ENCODE peak calls at places on chromosomes 6 and 20, in five cellular contexts. F is GM23338, Z is vagina, O is glutamatergic neuron, Y is Caco-2. R is an unnamed sample.

GRCh38 chr6:130913119-130913518 is 85.9 kb downstream of the SMLR1 start:
- DNase-seq in F (peak; percentile 59), Z (no peak), O (no peak), Y (no peak), R (no peak)

GRCh38 chr20:10217517-10218410 is 866 bp upstream of the SNAP25 start:
- DNase-seq in F (peak; percentile 84), Z (no peak), O (peak; percentile 76), Y (no peak), R (peak; percentile 51)

GRCh38 chr20:17225891-17226409 is 890 bp upstream of the PCSK2 start:
- DNase-seq in F (peak; percentile 67), Z (no peak), O (peak; percentile 52), Y (no peak), R (peak; percentile 10)

GRCh38 chr20:63101781-63102719 is 95.3 kb upstream of the BHLHE23 start:
- DNase-seq in F (peak; percentile 70), Z (no peak), O (peak; percentile 46), Y (peak; percentile 50), R (no peak)

GRCh38 chr6:167893416-167893815 is 66.7 kb downstream of the AFDN start:
- DNase-seq in F (peak; percentile 28), Z (no peak), O (no peak), Y (no peak), R (no peak)

GRCh38 chr6:154157082-154157481 is 118.0 kb downstream of the OPRM1 start:
- DNase-seq in F (no peak), Z (no peak), O (no peak), Y (no peak), R (no peak)

GRCh38 chr6:6277418-6277817 is 43.0 kb downstream of the F13A1 start:
- DNase-seq in F (no peak), Z (no peak), O (no peak), Y (no peak), R (no peak)

GRCh38 chr20:49446808-49447207 is 35.7 kb downstream of the KCNB1 start:
- DNase-seq in F (peak; percentile 65), Z (no peak), O (peak; percentile 57), Y (no peak), R (peak; percentile 21)

GRCh38 chr20:64077094-64077493 is 2.2 kb downstream of the RGS19 start:
- DNase-seq in F (no peak), Z (no peak), O (no peak), Y (no peak), R (no peak)

GRCh38 chr6:124795879-124796838 is 166.1 kb upstream of the RNF217 start:
- DNase-seq in F (peak; percentile 55), Z (no peak), O (peak; percentile 61), Y (no peak), R (peak; percentile 22)

GRCh38 chr6:138339024-138339423 is 38.7 kb upstream of the SMIM28 start:
- DNase-seq in F (peak; percentile 35), Z (no peak), O (no peak), Y (no peak), R (no peak)

GRCh38 chr20:58366016-58366415 is 23.0 kb upstream of the VAPB start:
- DNase-seq in F (peak; percentile 52), Z (no peak), O (peak; percentile 75), Y (no peak), R (no peak)

GRCh38 chr6:42960243-42961019 is at the start of gene GNMT:
- DNase-seq in F (peak; percentile 92), Z (no peak), O (peak; percentile 47), Y (peak; percentile 76), R (peak; percentile 12)

GRCh38 chr6:14550817-14551216 is 433.2 kb downstream of the CD83 start:
- DNase-seq in F (no peak), Z (no peak), O (no peak), Y (no peak), R (no peak)

GRCh38 chr20:62374431-62375152 is 7.5 kb upstream of the LAMA5 start:
- DNase-seq in F (no peak), Z (no peak), O (no peak), Y (no peak), R (no peak)

GRCh38 chr6:38528196-38528965 is 111.3 kb downstream of the BTBD9 start:
- DNase-seq in F (no peak), Z (no peak), O (no peak), Y (no peak), R (no peak)

GRCh38 chr6:37491830-37492208 is 7.9 kb downstream of the CCDC167 start:
- DNase-seq in F (no peak), Z (no peak), O (no peak), Y (no peak), R (no peak)

GRCh38 chr20:17895641-17896246 is 72.8 kb downstream of the SNX5 start:
- DNase-seq in F (peak; percentile 54), Z (no peak), O (no peak), Y (no peak), R (no peak)

DNA sequence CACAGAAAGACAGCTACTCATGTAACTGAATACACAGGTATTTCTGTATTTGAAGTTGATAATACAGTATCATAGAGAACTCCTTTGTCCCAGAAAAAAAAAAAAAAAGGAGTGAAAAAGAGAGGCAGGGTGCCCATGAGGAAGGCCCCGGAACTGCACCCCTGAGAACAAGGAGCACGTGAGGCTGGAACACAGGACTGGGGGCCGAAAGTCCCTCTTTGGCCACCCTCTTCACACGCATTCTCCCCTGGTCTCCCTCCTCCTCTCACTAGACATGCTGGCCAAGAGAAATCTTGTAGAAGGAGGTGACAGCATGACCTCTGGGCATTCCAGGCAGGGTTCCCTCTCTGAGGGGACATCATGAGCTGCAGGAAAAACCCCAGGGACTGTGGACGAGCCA is 62.7 kb upstream of the TRAF3IP2 start:
- DNase-seq in F (peak; percentile 70), Z (no peak), O (no peak), Y (no peak), R (no peak)
- TF ChIP-seq CTCF in F (peak; percentile 53), Z (no peak), O (peak; percentile 66), Y (peak; percentile 44), R (peak; percentile 60)

GRCh38 chr20:48295966-48296421 is 510.7 kb upstream of the SULF2 start:
- DNase-seq in F (peak; percentile 41), Z (no peak), O (no peak), Y (peak; percentile 71), R (no peak)

GRCh38 chr20:48294942-48295341 is 509.7 kb upstream of the SULF2 start:
- DNase-seq in F (no peak), Z (no peak), O (no peak), Y (peak; percentile 38), R (no peak)

GRCh38 chr20:48294196-48294595 is 508.9 kb upstream of the SULF2 start:
- DNase-seq in F (no peak), Z (no peak), O (no peak), Y (peak; percentile 36), R (no peak)

GRCh38 chr20:48292806-48293205 is 507.5 kb upstream of the SULF2 start:
- DNase-seq in F (peak; percentile 76), Z (no peak), O (no peak), Y (peak; percentile 44), R (no peak)

DNA sequence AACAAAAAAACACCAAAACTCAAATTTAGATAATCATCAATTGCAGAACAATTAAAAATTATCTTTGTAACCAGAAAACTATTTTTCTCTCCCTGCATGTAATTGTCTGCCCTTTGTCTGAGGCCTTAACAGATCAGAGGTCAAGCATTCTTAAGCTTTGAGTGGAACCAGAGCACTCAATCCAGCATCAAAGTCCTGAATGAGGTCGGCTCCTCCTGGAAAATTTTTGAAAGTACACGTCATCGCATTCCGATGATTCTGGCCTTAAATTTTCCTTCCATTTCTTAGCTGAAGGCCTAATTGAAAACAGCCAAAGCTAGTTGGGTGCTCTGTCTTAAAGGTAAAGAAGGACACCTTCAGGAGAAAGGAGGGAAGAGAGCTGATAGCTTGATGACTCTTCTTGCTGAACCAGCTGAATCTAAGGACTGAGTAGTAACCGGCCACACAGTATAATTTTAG is 510.2 kb upstream of the SULF2 start:
- DNase-seq in F (peak; percentile 90), Z (no peak), O (no peak), Y (peak; percentile 95), R (no peak)
- TF ChIP-seq CTCF in F (peak; percentile 47), Z (no peak), O (no peak), Y (peak; percentile 77), R (peak; percentile 58)

GRCh38 chr20:12965212-12965879 is 43.4 kb upstream of the SPTLC3 start:
- DNase-seq in F (no peak), Z (no peak), O (no peak), Y (no peak), R (no peak)

GRCh38 chr20:12967932-12968331 is 40.8 kb upstream of the SPTLC3 start:
- DNase-seq in F (no peak), Z (no peak), O (no peak), Y (no peak), R (no peak)

GRCh38 chr20:12965880-12966270 is 42.9 kb upstream of the SPTLC3 start:
- DNase-seq in F (no peak), Z (no peak), O (no peak), Y (no peak), R (peak; percentile 22)

GRCh38 chr20:12968472-12968871 is 40.3 kb upstream of the SPTLC3 start:
- DNase-seq in F (no peak), Z (no peak), O (no peak), Y (no peak), R (no peak)

DNA sequence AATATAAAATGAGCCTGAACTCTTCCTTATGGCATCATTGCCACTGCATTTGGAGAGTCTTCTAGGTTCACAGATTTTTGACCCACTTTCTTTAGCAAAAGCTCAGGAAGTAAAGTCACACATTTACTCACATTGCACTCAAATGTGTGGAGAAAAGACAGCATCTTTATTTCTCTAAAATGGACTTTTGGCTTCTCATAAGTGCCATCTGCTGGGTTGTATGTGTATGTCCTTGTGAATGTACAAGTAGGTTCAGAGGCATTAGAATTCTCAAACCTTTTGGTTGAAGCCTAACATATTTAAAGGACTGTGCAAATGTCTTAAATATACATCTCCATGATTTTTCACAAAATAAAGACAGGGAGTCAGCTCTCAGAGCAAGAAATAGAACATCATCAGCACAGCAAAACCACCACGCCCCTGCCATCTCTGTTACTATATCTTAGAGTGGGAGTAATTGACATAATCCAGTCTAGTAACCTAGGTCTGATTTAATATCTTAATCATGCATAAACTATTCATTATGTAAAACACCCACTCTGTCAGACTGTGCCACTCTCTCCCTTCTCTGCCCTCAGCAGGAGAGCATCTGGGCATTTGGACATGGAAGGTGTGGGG is 42.2 kb upstream of the SPTLC3 start:
- DNase-seq in F (peak; percentile 17), Z (no peak), O (no peak), Y (no peak), R (no peak)
- TF ChIP-seq CTCF in F (peak; percentile 47), Z (no peak), O (no peak), Y (peak; percentile 47), R (peak; percentile 59)

DNA sequence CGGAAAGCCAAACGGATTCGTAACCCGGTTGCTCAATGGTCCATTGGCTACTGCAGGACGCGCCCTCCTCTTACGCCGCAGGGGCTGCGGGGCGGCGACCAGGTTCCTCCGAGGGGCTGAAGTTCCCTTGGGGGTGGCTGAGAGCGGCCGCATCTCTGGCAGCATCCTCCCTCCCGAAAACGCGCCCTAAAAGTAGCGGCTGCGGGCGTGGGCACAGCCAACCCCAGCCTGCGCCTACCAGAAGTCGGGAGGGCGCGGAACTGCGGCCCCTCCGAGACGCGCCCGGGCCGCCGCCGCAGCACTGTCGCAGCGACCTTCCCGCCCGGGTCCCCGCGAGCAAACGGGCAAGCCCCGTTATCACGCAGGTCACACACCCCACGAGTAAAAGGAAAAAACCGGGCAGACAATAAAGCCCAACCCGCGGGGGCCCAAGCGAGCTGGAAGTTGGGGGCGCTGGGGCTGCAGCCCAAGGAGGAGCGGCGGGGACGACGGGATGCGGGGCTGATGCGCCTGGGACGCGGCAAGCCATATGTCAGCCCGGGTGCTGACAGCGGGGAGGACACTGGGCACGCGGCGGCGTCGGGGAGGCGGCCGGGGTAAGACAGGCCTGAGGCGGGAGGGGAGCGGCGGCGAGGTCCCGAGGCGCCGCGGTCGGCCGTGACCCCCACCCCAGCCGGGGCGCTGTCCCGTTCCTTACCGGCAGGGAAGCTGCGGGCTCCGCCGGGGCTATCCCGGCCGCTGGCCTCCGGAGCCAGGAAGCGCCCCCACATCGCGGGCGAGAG is 700 bp downstream of the CEP85L start:
- DNase-seq in F (peak; percentile 74), Z (no peak), O (peak; percentile 79), Y (peak; percentile 36), R (peak; percentile 37)
- TF ChIP-seq CTCF in F (no peak), Z (no peak), O (peak; percentile 21), Y (no peak), R (peak; percentile 37)